ENCODE peak calls at places on chromosomes 6 and 20, in six cellular contexts. Q is HL-60, L is GM12878, G is H1, W is HepG2, T is SK-N-SH. U is an unnamed sample.

GRCh38 chr6:148464319-148465010 is 121.8 kb downstream of the SASH1 start:
- DNase-seq in Q (peak; percentile 44), L (peak; percentile 12), G (peak; percentile 46), W (peak; percentile 63), T (peak; percentile 55), U (peak; percentile 72)

GRCh38 chr20:19932170-19932667 is 84.9 kb upstream of the NAA20 start:
- DNase-seq in Q (no peak), L (no peak), G (no peak), W (no peak), T (peak; percentile 16), U (no peak)

GRCh38 chr6:112086744-112087135 is 542 bp downstream of the TUBE1 start:
- DNase-seq in Q (peak; percentile 41), L (peak; percentile 3), G (no peak), W (peak; percentile 52), T (peak; percentile 38), U (peak; percentile 45)

GRCh38 chr6:122894791-122895190 is 101.2 kb upstream of the CLVS2 start:
- DNase-seq in Q (no peak), L (no peak), G (no peak), W (no peak), T (no peak), U (no peak)

GRCh38 chr6:12034831-12035230 is 22.7 kb downstream of the HIVEP1 start:
- DNase-seq in Q (no peak), L (no peak), G (no peak), W (no peak), T (peak; percentile 18), U (no peak)

GRCh38 chr6:51384736-51385135 is 566.1 kb downstream of the TFAP2B start:
- DNase-seq in Q (no peak), L (no peak), G (no peak), W (no peak), T (no peak), U (no peak)

GRCh38 chr20:32316667-32317066 is 39.2 kb downstream of the KIF3B start:
- DNase-seq in Q (no peak), L (no peak), G (no peak), W (no peak), T (no peak), U (no peak)

GRCh38 chr20:7770578-7770977 is 169.7 kb downstream of the HAO1 start:
- DNase-seq in Q (no peak), L (peak; percentile 65), G (no peak), W (no peak), T (no peak), U (no peak)

GRCh38 chr6:148518371-148519156 is 175.9 kb downstream of the SASH1 start:
- DNase-seq in Q (no peak), L (no peak), G (no peak), W (no peak), T (no peak), U (no peak)

GRCh38 chr20:36845288-36845969 is 30.5 kb upstream of the TLDC2 start:
- DNase-seq in Q (no peak), L (no peak), G (no peak), W (no peak), T (no peak), U (no peak)

GRCh38 chr6:90296346-90297123 is at the start of gene BACH2:
- DNase-seq in Q (no peak), L (no peak), G (peak; percentile 70), W (peak; percentile 73), T (peak; percentile 88), U (peak; percentile 85)

GRCh38 chr20:10609276-10609675 is 64.5 kb downstream of the JAG1 start:
- DNase-seq in Q (no peak), L (no peak), G (no peak), W (no peak), T (no peak), U (no peak)

GRCh38 chr20:57769756-57770155 is 59.9 kb upstream of the PMEPA1 start:
- DNase-seq in Q (no peak), L (no peak), G (no peak), W (no peak), T (no peak), U (no peak)

GRCh38 chr6:109526905-109527628 is 44.0 kb upstream of the ZBTB24 start:
- DNase-seq in Q (no peak), L (peak; percentile 28), G (no peak), W (peak; percentile 65), T (peak; percentile 46), U (peak; percentile 33)

GRCh38 chr20:24654425-24654824 is 185.0 kb downstream of the SYNDIG1 start:
- DNase-seq in Q (no peak), L (no peak), G (no peak), W (no peak), T (no peak), U (no peak)

GRCh38 chr20:4161447-4162251 is 146.3 kb upstream of the RNF24 start:
- DNase-seq in Q (no peak), L (peak; percentile 19), G (no peak), W (peak; percentile 25), T (no peak), U (no peak)

GRCh38 chr6:151286192-151286591 is 46.4 kb downstream of the AKAP12 start:
- DNase-seq in Q (no peak), L (no peak), G (no peak), W (no peak), T (no peak), U (peak; percentile 38)

GRCh38 chr6:4973972-4974885 is 29.6 kb downstream of the RPP40 start:
- DNase-seq in Q (no peak), L (no peak), G (peak; percentile 47), W (no peak), T (peak; percentile 32), U (peak; percentile 33)
- TF ChIP-seq GABPA in Q (no peak), L (no peak), G (no peak), W (no peak), T (no peak), U (no peak)

GRCh38 chr20:48196486-48196885 is 411.2 kb upstream of the SULF2 start:
- DNase-seq in Q (no peak), L (no peak), G (no peak), W (no peak), T (no peak), U (no peak)
- TF ChIP-seq GABPA in Q (no peak), L (no peak), G (no peak), W (no peak), T (no peak), U (no peak)

DNA sequence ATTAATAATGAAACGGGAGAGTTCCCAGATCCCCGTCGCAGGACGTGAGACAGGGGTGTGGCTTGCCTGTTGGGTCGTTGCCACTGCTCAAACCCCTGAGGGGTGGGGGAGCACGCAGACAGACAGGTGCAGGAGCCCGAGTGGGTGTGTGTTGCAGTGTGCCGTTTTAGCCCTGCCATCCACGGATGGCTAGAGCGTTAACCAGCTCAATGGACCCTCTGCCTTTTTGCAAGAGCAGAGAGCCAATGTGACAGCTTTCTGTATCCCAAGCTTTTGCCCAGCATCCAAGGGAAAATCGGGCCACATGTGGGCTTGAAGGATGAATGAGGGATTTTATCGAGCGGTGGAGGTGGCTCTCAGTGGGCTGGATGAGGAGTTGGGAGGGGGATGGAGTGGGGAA is 237.9 kb downstream of the TSHZ2 start:
- DNase-seq in Q (no peak), L (no peak), G (no peak), W (no peak), T (no peak), U (no peak)
- TF ChIP-seq GABPA in Q (no peak), L (no peak), G (no peak), W (no peak), T (no peak), U (no peak)

GRCh38 chr20:44006126-44006525 is 91.5 kb downstream of the TOX2 start:
- DNase-seq in Q (no peak), L (no peak), G (no peak), W (no peak), T (no peak), U (no peak)
- TF ChIP-seq GABPA in Q (no peak), L (no peak), G (no peak), W (no peak), T (no peak), U (no peak)

GRCh38 chr6:93341900-93342613 is 77.3 kb downstream of the EPHA7 start:
- DNase-seq in Q (no peak), L (no peak), G (no peak), W (no peak), T (no peak), U (no peak)
- TF ChIP-seq GABPA in Q (no peak), L (no peak), G (no peak), W (no peak), T (no peak), U (no peak)

DNA sequence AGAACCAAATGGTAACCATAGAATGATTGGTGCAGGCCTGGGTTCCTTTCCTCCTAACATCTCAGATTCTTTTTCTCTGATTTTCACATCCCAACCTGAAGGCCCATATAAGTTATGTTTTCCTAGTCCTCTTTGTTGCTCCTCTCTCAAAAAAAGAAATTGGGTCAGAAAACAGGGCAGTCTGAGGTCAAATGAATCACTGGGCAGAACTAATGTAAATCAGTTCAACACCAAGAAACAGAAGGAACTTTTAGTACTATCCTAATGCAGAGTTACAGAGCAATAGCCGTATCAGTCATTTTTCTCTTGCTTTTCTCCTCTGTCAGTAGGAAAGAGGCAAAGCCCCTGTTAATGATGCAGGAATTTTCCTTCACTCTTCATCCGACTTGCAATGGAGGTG is 11.0 kb upstream of the TPD52L1 start:
- DNase-seq in Q (no peak), L (no peak), G (no peak), W (no peak), T (no peak), U (no peak)
- TF ChIP-seq GABPA in Q (no peak), L (no peak), G (no peak), W (no peak), T (no peak), U (no peak)

GRCh38 chr6:7841781-7842468 is 68.7 kb downstream of the TXNDC5 start:
- DNase-seq in Q (no peak), L (no peak), G (no peak), W (no peak), T (no peak), U (no peak)
- TF ChIP-seq GABPA in Q (no peak), L (no peak), G (no peak), W (no peak), T (no peak), U (no peak)

DNA sequence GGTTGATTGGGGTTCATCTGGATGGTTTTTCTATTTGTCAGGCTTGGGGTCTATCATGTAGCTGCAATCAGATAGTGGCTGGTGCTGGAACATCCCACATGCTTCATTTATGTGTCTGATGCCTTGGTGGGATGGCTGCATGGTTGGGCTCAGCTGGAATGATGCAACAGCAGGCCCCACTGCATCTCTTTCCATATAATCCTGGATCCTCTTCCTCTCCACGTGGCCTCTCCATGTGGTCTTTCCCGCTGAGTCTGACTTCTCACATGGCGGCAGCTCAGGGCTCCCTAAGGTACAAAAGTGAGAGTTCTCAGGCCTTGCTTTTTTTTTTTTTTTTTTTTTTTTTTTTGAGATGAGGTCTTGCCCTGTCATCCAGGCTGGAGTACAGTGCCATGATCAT is 65.0 kb upstream of the SUPT3H start:
- DNase-seq in Q (no peak), L (no peak), G (no peak), W (no peak), T (no peak), U (no peak)
- TF ChIP-seq GABPA in Q (no peak), L (no peak), G (no peak), W (no peak), T (no peak), U (no peak)

DNA sequence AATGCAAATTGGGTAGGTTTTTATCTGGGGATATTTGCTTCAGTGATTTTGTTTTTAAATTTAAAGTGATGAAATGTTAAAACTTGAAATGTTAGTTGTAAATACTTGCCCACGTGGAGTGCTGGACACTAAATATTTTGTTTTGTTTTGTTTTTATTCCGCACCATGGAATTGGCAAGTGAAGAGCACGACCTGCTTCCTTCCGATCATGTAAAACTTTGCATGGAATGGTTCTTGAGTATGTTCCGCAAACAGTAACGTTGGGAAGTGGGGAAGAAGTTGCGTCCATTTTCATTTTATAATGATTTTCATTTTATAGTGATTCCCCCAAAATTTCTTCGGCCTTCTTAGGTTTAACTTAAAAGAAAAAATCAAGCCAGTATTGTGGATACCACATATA is 773 bp downstream of the IRAK1BP1 start:
- DNase-seq in Q (no peak), L (no peak), G (no peak), W (no peak), T (no peak), U (no peak)
- TF ChIP-seq GABPA in Q (no peak), L (no peak), G (no peak), W (no peak), T (no peak), U (no peak)

U was measured in K562.